ENCODE peak calls at places on chromosomes 6 and 20, in four cellular contexts. N is IMR-90, J is tibial nerve, I is WERI-Rb-1. E is an unnamed sample. For H3K9me3, the result is how much of the 10 kb centered on the place peaks cover.

GRCh38 chr6:139475231-139475630 is 100.8 kb upstream of the CITED2 start:
- DNase-seq in N (no peak), J (no peak), I (no peak), E (no peak)

GRCh38 chr6:99563056-99563723 is 5.3 kb downstream of the CCNC start:
- DNase-seq in N (no peak), J (no peak), I (no peak), E (no peak)

GRCh38 chr6:140490086-140490485 is 1115.6 kb upstream of the CITED2 start:
- DNase-seq in N (peak), J (no peak), I (no peak), E (no peak)

GRCh38 chr6:126312013-126312665 is 27.8 kb upstream of the CENPW start:
- DNase-seq in N (no peak), J (no peak), I (peak), E (no peak)

GRCh38 chr20:9617062-9617461 is 102.7 kb downstream of the LAMP5 start:
- DNase-seq in N (peak), J (peak), I (peak), E (peak)

GRCh38 chr6:121956782-121957181 is 442.7 kb upstream of the HSF2 start:
- DNase-seq in N (no peak), J (no peak), I (no peak), E (no peak)

GRCh38 chr6:5942591-5942990 is 64.1 kb downstream of the NRN1 start:
- DNase-seq in N (no peak), J (no peak), I (no peak), E (no peak)

GRCh38 chr20:33164763-33165095 is 3.2 kb upstream of the BPIFA2 start:
- DNase-seq in N (no peak), J (no peak), I (no peak), E (no peak)

GRCh38 chr6:63527658-63528514 is 44.4 kb upstream of the LOC128125822 start:
- DNase-seq in N (peak), J (peak), I (no peak), E (no peak)

GRCh38 chr6:91435630-91436029 is 848.8 kb upstream of the MAP3K7 start:
- DNase-seq in N (no peak), J (no peak), I (no peak), E (no peak)

GRCh38 chr6:109767961-109768360 is 76.9 kb downstream of the FIG4 start:
- DNase-seq in N (no peak), J (no peak), I (no peak), E (no peak)

GRCh38 chr20:41334452-41335421 is 5.9 kb upstream of the LPIN3 start:
- DNase-seq in N (peak), J (no peak), I (no peak), E (no peak)

GRCh38 chr20:17210983-17211382 is 15.9 kb upstream of the PCSK2 start:
- DNase-seq in N (no peak), J (no peak), I (no peak), E (no peak)

GRCh38 chr20:63235399-63235983 is at the start of gene BIRC7:
- DNase-seq in N (no peak), J (no peak), I (no peak), E (no peak)

GRCh38 chr6:137926985-137927384 is 59.9 kb downstream of the TNFAIP3 start:
- DNase-seq in N (no peak), J (no peak), I (no peak), E (no peak)

GRCh38 chr6:29793036-29793356 is 34.6 kb upstream of the HLA-G start:
- DNase-seq in N (no peak), J (no peak), I (no peak), E (no peak)

GRCh38 chr20:47360207-47360488 is 3.6 kb upstream of the ZMYND8 start:
- DNase-seq in N (peak), J (peak), I (no peak), E (peak)

GRCh38 chr6:154522576-154522975 is 12.1 kb upstream of the CNKSR3 start:
- DNase-seq in N (no peak), J (no peak), I (no peak), E (no peak)
- H3K9me3 ChIP-seq in N (under half), J (under half), I (under half), E (under half)

DNA sequence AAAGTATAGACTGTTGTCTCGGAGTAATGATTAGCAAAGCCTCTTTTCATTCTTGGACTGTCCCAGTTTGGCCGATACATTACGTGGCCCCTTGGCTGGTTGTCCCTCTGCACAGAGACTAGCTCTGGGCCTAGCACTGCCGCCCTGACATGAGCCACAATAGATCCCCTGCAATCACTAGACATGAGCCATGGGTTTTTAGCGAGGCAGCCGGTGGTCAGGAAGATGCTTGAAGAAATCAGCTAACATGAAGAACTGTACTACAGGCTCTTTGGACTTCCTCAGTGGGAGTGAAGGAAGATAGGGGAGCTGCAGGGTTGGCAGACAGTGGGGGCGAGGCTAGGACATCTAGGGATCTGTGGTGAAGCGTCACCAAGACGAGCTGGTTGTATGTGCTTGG is 11.0 kb downstream of the DUSP22 start:
- DNase-seq in N (no peak), J (no peak), I (no peak), E (no peak)
- H3K9me3 ChIP-seq in N (under half), J (under half), I (under half), E (under half)

GRCh38 chr20:52592567-52592966 is 379.6 kb upstream of the TSHZ2 start:
- DNase-seq in N (no peak), J (no peak), I (no peak), E (no peak)

GRCh38 chr20:52590100-52590499 is 382.1 kb upstream of the TSHZ2 start:
- DNase-seq in N (no peak), J (peak), I (no peak), E (peak)

GRCh38 chr20:52585333-52585732 is 386.8 kb upstream of the TSHZ2 start:
- DNase-seq in N (no peak), J (no peak), I (no peak), E (no peak)

DNA sequence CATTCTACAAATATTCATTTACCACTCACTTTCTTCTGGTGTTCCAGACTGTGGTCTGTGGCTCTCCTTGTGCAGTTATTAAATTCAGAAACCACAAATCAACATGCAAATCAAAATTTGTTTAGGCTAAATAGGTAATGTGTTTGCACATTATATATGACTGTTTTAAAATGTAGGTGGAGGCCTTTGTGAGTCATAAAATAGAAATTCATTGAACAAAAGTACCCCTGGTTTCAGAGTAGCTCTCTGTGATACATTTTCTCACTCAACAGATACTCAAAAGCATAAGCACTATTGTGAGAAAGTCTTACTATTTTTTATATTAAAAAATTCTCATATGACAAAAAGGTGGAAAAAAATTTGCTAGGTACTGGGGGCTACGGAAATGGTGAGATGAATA is 385.5 kb upstream of the TSHZ2 start:
- DNase-seq in N (no peak), J (no peak), I (no peak), E (no peak)
- H3K9me3 ChIP-seq in N (under half), J (under half), I (under half), E (under half)

GRCh38 chr20:15789083-15789482 is 784.2 kb downstream of the KIF16B start:
- DNase-seq in N (no peak), J (no peak), I (no peak), E (no peak)

GRCh38 chr20:15792855-15793254 is 780.4 kb downstream of the KIF16B start:
- DNase-seq in N (no peak), J (no peak), I (no peak), E (no peak)
- H3K9me3 ChIP-seq in N (under half), J (under half), I (under half), E (under half)

GRCh38 chr20:42572320-42573016 is 617.2 kb downstream of the PTPRT start:
- DNase-seq in N (no peak), J (no peak), I (no peak), E (no peak)
- H3K9me3 ChIP-seq in N (under half), J (under half), I (under half), E (under half)

GRCh38 chr6:13672904-13673303 is 38.7 kb downstream of the RANBP9 start:
- DNase-seq in N (no peak), J (no peak), I (no peak), E (no peak)
- H3K9me3 ChIP-seq in N (under half), J (under half), I (under half), E (under half)

E was measured in tibial artery.